ENCODE peak calls at places on chromosomes 2 and 18, in five cellular contexts. E, R, X, C and P are unnamed samples.

GRCh38 chr2:137977790-137978189 is 13.5 kb downstream of the HNMT start:
- DNase-seq in E (no peak), R (no peak), X (no peak), C (no peak), P (no peak)

GRCh38 chr2:187310696-187311095 is 137.4 kb downstream of the CALCRL start:
- DNase-seq in E (no peak), R (no peak), X (no peak), C (no peak), P (no peak)

GRCh38 chr2:120466704-120467054 is 120.7 kb downstream of the INHBB start:
- DNase-seq in E (no peak), R (no peak), X (no peak), C (no peak), P (no peak)

GRCh38 chr2:42464631-42465030 is 29.2 kb downstream of the KCNG3 start:
- DNase-seq in E (no peak), R (no peak), X (no peak), C (no peak), P (no peak)

GRCh38 chr2:203804070-203804469 is 63.5 kb upstream of the CTLA4 start:
- DNase-seq in E (no peak), R (no peak), X (no peak), C (peak), P (no peak)

GRCh38 chr2:157777425-157777824 is 98.7 kb downstream of the ACVR1 start:
- DNase-seq in E (no peak), R (peak), X (peak), C (peak), P (peak)

GRCh38 chr2:76413436-76413835 is 702.7 kb upstream of the GCFC2 start:
- DNase-seq in E (no peak), R (no peak), X (no peak), C (no peak), P (no peak)

GRCh38 chr2:145744541-145745386 is 1224.8 kb upstream of the ZEB2 start:
- DNase-seq in E (no peak), R (no peak), X (no peak), C (peak), P (peak)

GRCh38 chr2:104872866-104873688 is 19.2 kb downstream of the POU3F3 start:
- DNase-seq in E (peak), R (no peak), X (peak), C (peak), P (peak)

GRCh38 chr2:68594674-68595492 is 48.5 kb upstream of the PROKR1 start:
- DNase-seq in E (no peak), R (peak), X (peak), C (peak), P (peak)

GRCh38 chr2:234393352-234393751 is 103.5 kb downstream of the ARL4C start:
- DNase-seq in E (no peak), R (no peak), X (no peak), C (no peak), P (no peak)

GRCh38 chr2:44171018-44171417 is 2.3 kb downstream of the PPM1B start:
- DNase-seq in E (no peak), R (no peak), X (no peak), C (peak), P (no peak)

GRCh38 chr2:105369009-105369408 is 29.8 kb downstream of the FHL2 start:
- DNase-seq in E (no peak), R (no peak), X (no peak), C (no peak), P (no peak)

GRCh38 chr2:120034616-120035015 is 21.7 kb downstream of the EPB41L5 start:
- DNase-seq in E (no peak), R (no peak), X (no peak), C (no peak), P (no peak)

GRCh38 chr2:132415256-132416079 is 1.1 kb upstream of the GPR39 start:
- DNase-seq in E (peak), R (no peak), X (no peak), C (peak), P (no peak)

GRCh38 chr2:113053666-113054435 is 1.2 kb upstream of the IL36B start:
- DNase-seq in E (no peak), R (no peak), X (no peak), C (no peak), P (no peak)

GRCh38 chr18:53457068-53457467 is 767.4 kb downstream of the MBD2 start:
- DNase-seq in E (no peak), R (no peak), X (no peak), C (peak), P (no peak)

GRCh38 chr2:132383956-132384355 is 32.6 kb upstream of the GPR39 start:
- DNase-seq in E (no peak), R (no peak), X (no peak), C (no peak), P (peak)

GRCh38 chr2:161415041-161415440 is 1.1 kb upstream of the TBR1 start:
- DNase-seq in E (no peak), R (no peak), X (peak), C (no peak), P (peak)

GRCh38 chr18:46262856-46263255 is 158.7 kb downstream of the HAUS1 start:
- DNase-seq in E (no peak), R (no peak), X (no peak), C (no peak), P (no peak)

GRCh38 chr18:27844416-27844792 is 332.5 kb downstream of the CDH2 start:
- DNase-seq in E (no peak), R (no peak), X (no peak), C (peak), P (no peak)

GRCh38 chr2:118255301-118255700 is 167.0 kb downstream of the INSIG2 start:
- DNase-seq in E (no peak), R (no peak), X (no peak), C (no peak), P (no peak)

GRCh38 chr2:158497486-158497885 is 40.7 kb downstream of the PKP4 start:
- DNase-seq in E (no peak), R (no peak), X (no peak), C (peak), P (no peak)

GRCh38 chr2:239928457-239929350 is 96.4 kb downstream of the NDUFA10 start:
- DNase-seq in E (no peak), R (no peak), X (no peak), C (no peak), P (no peak)

GRCh38 chr2:136957044-136957443 is 191.7 kb downstream of the THSD7B start:
- DNase-seq in E (no peak), R (no peak), X (no peak), C (no peak), P (no peak)

GRCh38 chr2:229780856-229781773 is 66.8 kb upstream of the DNER start:
- DNase-seq in E (no peak), R (no peak), X (no peak), C (peak), P (peak)

GRCh38 chr2:67760995-67761394 is 301.8 kb downstream of the C1D start:
- DNase-seq in E (no peak), R (no peak), X (no peak), C (no peak), P (no peak)

GRCh38 chr2:53028259-53028658 is 739.3 kb upstream of the CHAC2 start:
- DNase-seq in E (no peak), R (no peak), X (no peak), C (peak), P (no peak)

GRCh38 chr2:86482034-86482433 is 40.9 kb downstream of the KDM3A start:
- DNase-seq in E (no peak), R (no peak), X (no peak), C (no peak), P (no peak)

GRCh38 chr2:56390644-56391043 is 206.9 kb downstream of the CCDC85A start:
- DNase-seq in E (no peak), R (no peak), X (no peak), C (no peak), P (no peak)

GRCh38 chr18:50879302-50880107 is 587 bp downstream of the ME2 start:
- DNase-seq in E (no peak), R (peak), X (no peak), C (peak), P (peak)

GRCh38 chr2:63041592-63041991 is 9.0 kb upstream of the OTX1 start:
- DNase-seq in E (no peak), R (no peak), X (no peak), C (no peak), P (no peak)

GRCh38 chr2:86621290-86621943 is 2.2 kb downstream of the RNF103 start:
- DNase-seq in E (no peak), R (no peak), X (no peak), C (peak), P (peak)

GRCh38 chr2:95317665-95318425 is 20.7 kb downstream of the KCNIP3 start:
- DNase-seq in E (no peak), R (no peak), X (no peak), C (no peak), P (no peak)

GRCh38 chr2:11742317-11742701 is 4.1 kb upstream of the LPIN1 start:
- DNase-seq in E (no peak), R (no peak), X (no peak), C (no peak), P (no peak)

GRCh38 chr2:11743846-11744553 is 2.4 kb upstream of the LPIN1 start:
- DNase-seq in E (peak), R (no peak), X (peak), C (peak), P (peak)

GRCh38 chr2:11743531-11743815 is 3.0 kb upstream of the LPIN1 start:
- DNase-seq in E (no peak), R (no peak), X (no peak), C (no peak), P (no peak)

GRCh38 chr2:11742702-11743530 is 3.5 kb upstream of the LPIN1 start:
- DNase-seq in E (no peak), R (no peak), X (no peak), C (no peak), P (no peak)

DNA sequence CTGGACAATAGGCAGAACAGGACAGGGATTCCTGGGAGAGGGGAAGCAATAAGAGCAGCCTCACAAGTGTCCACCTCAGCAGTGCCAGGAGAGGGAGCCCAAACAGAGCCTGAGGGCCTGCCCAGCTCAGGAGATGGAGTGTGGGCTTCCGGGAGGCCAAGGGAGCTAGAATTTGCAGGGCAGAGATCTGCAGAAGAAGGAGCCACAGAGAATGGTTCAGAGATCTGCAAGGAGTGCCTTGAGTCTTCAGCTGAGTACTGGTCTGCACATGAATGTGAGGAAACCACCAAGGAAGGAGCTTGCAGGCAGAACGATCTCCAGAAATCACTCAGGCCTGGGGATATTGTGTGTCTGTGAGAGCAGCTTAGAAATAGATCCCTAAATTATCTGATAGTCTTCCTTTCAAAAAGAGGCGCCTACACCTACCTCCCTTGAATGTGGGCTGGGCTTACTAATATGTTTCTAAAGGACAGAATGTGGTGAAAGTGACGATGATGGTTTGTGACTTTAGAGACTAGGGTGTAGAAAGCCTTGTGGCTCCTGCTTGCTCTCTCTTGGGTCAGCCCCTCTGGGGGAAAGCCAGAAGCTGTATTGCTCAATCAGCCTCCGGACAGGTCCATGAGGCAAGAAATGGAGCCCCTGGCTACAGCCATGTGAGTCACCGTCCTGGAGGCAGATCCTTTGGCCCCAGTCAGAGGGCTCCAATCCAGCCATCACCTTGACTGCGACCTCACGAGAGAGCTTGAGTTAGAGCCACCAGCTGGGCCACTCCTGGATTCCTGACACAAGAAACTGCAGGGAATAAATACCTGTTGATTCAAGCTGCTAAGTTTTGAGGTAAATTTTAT is 7.6 kb upstream of the LPIN1 start:
- DNase-seq in E (no peak), R (no peak), X (peak), C (peak), P (peak)
- TF ChIP-seq CTCF in E (peak), R (no peak), X (peak), C (peak), P (peak)

DNA sequence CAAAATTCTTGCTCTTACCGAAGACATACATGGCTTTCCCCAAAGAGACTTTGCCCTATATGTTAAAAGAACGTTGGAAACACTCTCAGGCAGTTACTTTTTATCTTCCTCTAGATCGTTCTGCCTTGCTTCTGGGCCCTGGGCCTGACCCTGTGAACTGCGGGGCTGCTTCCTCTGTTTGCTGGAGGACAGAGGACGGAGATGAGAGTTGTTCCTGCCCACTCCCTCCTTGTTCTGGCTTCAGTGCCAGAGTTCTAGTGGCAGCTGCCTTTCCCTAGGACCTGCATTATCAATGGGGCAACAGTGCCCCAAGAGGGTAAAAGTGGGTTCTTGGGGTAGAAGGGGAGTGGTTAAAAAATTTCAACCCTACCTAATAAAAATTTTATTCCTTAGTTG is 6.5 kb upstream of the FN1 start:
- DNase-seq in E (no peak), R (no peak), X (no peak), C (no peak), P (peak)
- TF ChIP-seq CTCF in E (no peak), R (no peak), X (no peak), C (no peak), P (no peak)

DNA sequence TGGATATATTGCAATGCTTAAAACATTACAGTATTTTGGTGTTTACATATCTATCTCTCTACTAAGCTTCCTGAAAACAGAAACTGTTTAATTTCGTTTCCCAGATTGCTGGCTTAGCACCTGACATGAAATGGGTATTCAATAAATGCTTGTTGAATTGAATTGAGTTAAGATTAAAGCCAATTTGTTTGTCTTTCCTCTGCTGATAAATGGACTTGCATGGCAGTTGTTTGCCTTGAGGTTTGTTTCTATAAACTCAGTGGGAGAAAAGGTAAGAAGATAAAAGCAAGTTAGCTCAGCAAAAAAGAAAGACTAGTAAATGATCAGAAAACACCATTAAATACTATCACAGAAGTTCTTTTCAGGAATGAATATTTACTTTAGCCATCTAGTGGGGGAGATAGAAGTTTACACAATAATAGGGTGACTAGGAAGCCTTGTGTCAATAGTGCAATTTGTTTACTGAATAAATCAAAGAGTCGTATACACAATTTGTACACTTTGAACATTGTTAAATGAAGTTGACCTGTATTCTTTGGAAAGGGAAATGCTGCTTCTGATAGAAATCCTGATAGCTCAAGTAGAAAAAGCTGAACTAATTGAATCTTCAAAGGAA is 754.5 kb upstream of the FAM98A start:
- DNase-seq in E (no peak), R (no peak), X (no peak), C (no peak), P (no peak)
- TF ChIP-seq CTCF in E (peak), R (no peak), X (peak), C (no peak), P (no peak)

GRCh38 chr2:9334722-9335121 is 88.6 kb downstream of the ITGB1BP1 start:
- DNase-seq in E (no peak), R (no peak), X (no peak), C (no peak), P (no peak)
- TF ChIP-seq CTCF in E (no peak), R (no peak), X (no peak), C (no peak), P (no peak)

GRCh38 chr2:70961648-70961994 is 16.8 kb upstream of the ANKRD53 start:
- DNase-seq in E (no peak), R (no peak), X (no peak), C (no peak), P (no peak)

GRCh38 chr2:70958759-70959158 is 19.7 kb upstream of the ANKRD53 start:
- DNase-seq in E (no peak), R (no peak), X (no peak), C (no peak), P (no peak)

GRCh38 chr2:70960833-70961647 is 17.4 kb upstream of the ANKRD53 start:
- DNase-seq in E (no peak), R (no peak), X (no peak), C (no peak), P (no peak)

GRCh38 chr2:70959271-70959761 is 19.1 kb upstream of the ANKRD53 start:
- DNase-seq in E (no peak), R (no peak), X (no peak), C (no peak), P (no peak)

GRCh38 chr2:70959851-70960832 is 18.3 kb upstream of the ANKRD53 start:
- DNase-seq in E (no peak), R (no peak), X (no peak), C (no peak), P (no peak)
- TF ChIP-seq CTCF in E (no peak), R (no peak), X (peak), C (peak), P (peak)

DNA sequence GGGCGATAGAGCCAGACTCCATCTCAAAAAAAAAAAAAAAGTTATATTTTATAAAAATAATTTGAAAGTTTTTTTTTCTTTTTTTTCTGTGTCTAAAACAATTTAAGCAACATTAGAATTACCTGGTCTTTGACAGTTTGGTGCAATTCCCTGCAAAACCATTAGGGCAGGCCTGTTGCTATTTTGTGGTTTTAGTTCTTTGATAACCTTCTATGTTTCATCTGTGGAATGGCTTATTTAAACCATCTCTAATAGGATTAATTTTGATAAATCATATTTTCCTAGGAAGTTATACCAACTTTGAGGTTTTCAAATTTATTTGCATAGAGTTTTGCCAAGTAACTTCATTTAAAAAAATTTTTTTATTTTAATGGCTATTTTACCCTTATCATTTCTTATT is 141.2 kb upstream of the TWIST2 start:
- DNase-seq in E (no peak), R (no peak), X (no peak), C (no peak), P (no peak)
- TF ChIP-seq CTCF in E (peak), R (no peak), X (peak), C (peak), P (peak)

GRCh38 chr18:4813708-4814107 is 358.6 kb upstream of the DLGAP1 start:
- DNase-seq in E (no peak), R (no peak), X (no peak), C (no peak), P (no peak)
- TF ChIP-seq CTCF in E (no peak), R (no peak), X (no peak), C (no peak), P (no peak)